ENCODE peak calls at places on chromosome 20, in ten cellular contexts. One of them, this sample, is unnamed.

GRCh38 chr20:37564388-37565133 is 36.9 kb upstream of the BLCAP start:
- DNase-seq in NCI-H2029: no peak
- DNase-seq in pulmonary artery endothelial cell: no peak
- DNase-seq in left cardiac atrium: peak; percentile 56
- DNase-seq in ELR: peak; percentile 62
- DNase-seq in activated CD4-positive, alpha-beta T cell treated with anti-CD3 and anti-CD28 coated beads, Interleukin-2, amount 50 U/mL, for 1 hour: peak; percentile 33
- DNase-seq in ureter: no peak
- DNase-seq in HS-27A: no peak
- DNase-seq in T follicular helper cell: peak; percentile 15
- DNase-seq in T-helper 2 cell: peak; percentile 16
- DNase-seq in this sample: no peak

GRCh38 chr20:9617940-9618339 is 103.5 kb downstream of the LAMP5 start:
- DNase-seq in ureter: no peak
- DNase-seq in HS-27A: no peak
- DNase-seq in activated CD4-positive, alpha-beta T cell treated with anti-CD3 and anti-CD28 coated beads, Interleukin-2, amount 50 U/mL, for 1 hour: no peak
- DNase-seq in left cardiac atrium: no peak
- DNase-seq in T-helper 2 cell: no peak
- DNase-seq in ELR: peak; percentile 50
- DNase-seq in T follicular helper cell: no peak
- DNase-seq in NCI-H2029: peak; percentile 85
- DNase-seq in pulmonary artery endothelial cell: no peak
- DNase-seq in this sample: peak; percentile 1

GRCh38 chr20:57831326-57831991 is 121.6 kb upstream of the PMEPA1 start:
- DNase-seq in ureter: no peak
- DNase-seq in ELR: no peak
- DNase-seq in T-helper 2 cell: no peak
- DNase-seq in NCI-H2029: no peak
- DNase-seq in T follicular helper cell: no peak
- DNase-seq in left cardiac atrium: no peak
- DNase-seq in pulmonary artery endothelial cell: no peak
- DNase-seq in HS-27A: no peak
- DNase-seq in activated CD4-positive, alpha-beta T cell treated with anti-CD3 and anti-CD28 coated beads, Interleukin-2, amount 50 U/mL, for 1 hour: no peak
- DNase-seq in this sample: no peak

GRCh38 chr20:9412309-9412708 is 102.1 kb upstream of the LAMP5 start:
- DNase-seq in NCI-H2029: no peak
- DNase-seq in activated CD4-positive, alpha-beta T cell treated with anti-CD3 and anti-CD28 coated beads, Interleukin-2, amount 50 U/mL, for 1 hour: no peak
- DNase-seq in T follicular helper cell: no peak
- DNase-seq in HS-27A: no peak
- DNase-seq in ELR: no peak
- DNase-seq in left cardiac atrium: no peak
- DNase-seq in pulmonary artery endothelial cell: no peak
- DNase-seq in ureter: no peak
- DNase-seq in T-helper 2 cell: no peak
- DNase-seq in this sample: no peak

GRCh38 chr20:1368448-1369199 is 24.2 kb downstream of the FKBP1A start:
- DNase-seq in NCI-H2029: no peak
- DNase-seq in pulmonary artery endothelial cell: no peak
- DNase-seq in ELR: peak; percentile 65
- DNase-seq in HS-27A: no peak
- DNase-seq in activated CD4-positive, alpha-beta T cell treated with anti-CD3 and anti-CD28 coated beads, Interleukin-2, amount 50 U/mL, for 1 hour: no peak
- DNase-seq in T-helper 2 cell: no peak
- DNase-seq in T follicular helper cell: no peak
- DNase-seq in left cardiac atrium: no peak
- DNase-seq in ureter: no peak
- DNase-seq in this sample: no peak

GRCh38 chr20:54726687-54727086 is 251.3 kb downstream of the DOK5 start:
- DNase-seq in ELR: no peak
- DNase-seq in HS-27A: no peak
- DNase-seq in ureter: no peak
- DNase-seq in activated CD4-positive, alpha-beta T cell treated with anti-CD3 and anti-CD28 coated beads, Interleukin-2, amount 50 U/mL, for 1 hour: no peak
- DNase-seq in T-helper 2 cell: no peak
- DNase-seq in left cardiac atrium: no peak
- DNase-seq in pulmonary artery endothelial cell: no peak
- DNase-seq in T follicular helper cell: no peak
- DNase-seq in NCI-H2029: no peak
- DNase-seq in this sample: no peak

GRCh38 chr20:36234771-36235320 is 1.4 kb upstream of the AAR2 start:
- DNase-seq in T-helper 2 cell: no peak
- DNase-seq in T follicular helper cell: no peak
- DNase-seq in pulmonary artery endothelial cell: no peak
- DNase-seq in HS-27A: no peak
- DNase-seq in NCI-H2029: no peak
- DNase-seq in ELR: no peak
- DNase-seq in left cardiac atrium: no peak
- DNase-seq in activated CD4-positive, alpha-beta T cell treated with anti-CD3 and anti-CD28 coated beads, Interleukin-2, amount 50 U/mL, for 1 hour: no peak
- DNase-seq in ureter: no peak
- DNase-seq in this sample: no peak

GRCh38 chr20:50385733-50386640 is 124.2 kb upstream of the PTPN1 start:
- DNase-seq in left cardiac atrium: no peak
- DNase-seq in T-helper 2 cell: no peak
- DNase-seq in HS-27A: no peak
- DNase-seq in activated CD4-positive, alpha-beta T cell treated with anti-CD3 and anti-CD28 coated beads, Interleukin-2, amount 50 U/mL, for 1 hour: peak; percentile 36
- DNase-seq in T follicular helper cell: peak; percentile 2
- DNase-seq in ureter: no peak
- DNase-seq in ELR: no peak
- DNase-seq in NCI-H2029: no peak
- DNase-seq in pulmonary artery endothelial cell: no peak
- DNase-seq in this sample: no peak

GRCh38 chr20:62607366-62608217 is 34.7 kb upstream of the SLCO4A1 start:
- DNase-seq in ELR: no peak
- DNase-seq in pulmonary artery endothelial cell: no peak
- DNase-seq in T-helper 2 cell: no peak
- DNase-seq in left cardiac atrium: no peak
- DNase-seq in HS-27A: no peak
- DNase-seq in NCI-H2029: no peak
- DNase-seq in ureter: no peak
- DNase-seq in T follicular helper cell: no peak
- DNase-seq in activated CD4-positive, alpha-beta T cell treated with anti-CD3 and anti-CD28 coated beads, Interleukin-2, amount 50 U/mL, for 1 hour: no peak
- DNase-seq in this sample: no peak

GRCh38 chr20:53692465-53693067 is 98.9 kb upstream of the ZNF217 start:
- DNase-seq in pulmonary artery endothelial cell: peak; percentile 71
- DNase-seq in T follicular helper cell: no peak
- DNase-seq in left cardiac atrium: peak; percentile 67
- DNase-seq in NCI-H2029: no peak
- DNase-seq in HS-27A: no peak
- DNase-seq in ureter: no peak
- DNase-seq in ELR: peak; percentile 61
- DNase-seq in T-helper 2 cell: no peak
- DNase-seq in activated CD4-positive, alpha-beta T cell treated with anti-CD3 and anti-CD28 coated beads, Interleukin-2, amount 50 U/mL, for 1 hour: no peak
- DNase-seq in this sample: no peak

GRCh38 chr20:52812231-52812847 is 159.8 kb upstream of the TSHZ2 start:
- DNase-seq in activated CD4-positive, alpha-beta T cell treated with anti-CD3 and anti-CD28 coated beads, Interleukin-2, amount 50 U/mL, for 1 hour: no peak
- DNase-seq in T follicular helper cell: no peak
- DNase-seq in ELR: no peak
- DNase-seq in ureter: no peak
- DNase-seq in T-helper 2 cell: no peak
- DNase-seq in pulmonary artery endothelial cell: no peak
- DNase-seq in HS-27A: no peak
- DNase-seq in left cardiac atrium: no peak
- DNase-seq in NCI-H2029: no peak
- DNase-seq in this sample: no peak

GRCh38 chr20:16018881-16019280 is 554.4 kb downstream of the KIF16B start:
- DNase-seq in T follicular helper cell: no peak
- DNase-seq in left cardiac atrium: no peak
- DNase-seq in ELR: peak; percentile 40
- DNase-seq in ureter: no peak
- DNase-seq in activated CD4-positive, alpha-beta T cell treated with anti-CD3 and anti-CD28 coated beads, Interleukin-2, amount 50 U/mL, for 1 hour: no peak
- DNase-seq in T-helper 2 cell: no peak
- DNase-seq in pulmonary artery endothelial cell: no peak
- DNase-seq in HS-27A: no peak
- DNase-seq in NCI-H2029: no peak
- DNase-seq in this sample: no peak

GRCh38 chr20:57834306-57834863 is 124.6 kb upstream of the PMEPA1 start:
- DNase-seq in NCI-H2029: no peak
- DNase-seq in left cardiac atrium: no peak
- DNase-seq in pulmonary artery endothelial cell: no peak
- DNase-seq in HS-27A: no peak
- DNase-seq in T follicular helper cell: no peak
- DNase-seq in activated CD4-positive, alpha-beta T cell treated with anti-CD3 and anti-CD28 coated beads, Interleukin-2, amount 50 U/mL, for 1 hour: no peak
- DNase-seq in ureter: no peak
- DNase-seq in ELR: no peak
- DNase-seq in T-helper 2 cell: no peak
- DNase-seq in this sample: no peak

GRCh38 chr20:45329497-45330319 is 18.5 kb downstream of the SDC4 start:
- DNase-seq in ELR: no peak
- DNase-seq in T-helper 2 cell: no peak
- DNase-seq in activated CD4-positive, alpha-beta T cell treated with anti-CD3 and anti-CD28 coated beads, Interleukin-2, amount 50 U/mL, for 1 hour: no peak
- DNase-seq in T follicular helper cell: no peak
- DNase-seq in left cardiac atrium: no peak
- DNase-seq in pulmonary artery endothelial cell: no peak
- DNase-seq in NCI-H2029: no peak
- DNase-seq in ureter: no peak
- DNase-seq in HS-27A: no peak
- DNase-seq in this sample: no peak

GRCh38 chr20:8434326-8434876 is 302.3 kb downstream of the PLCB1 start:
- DNase-seq in ureter: no peak
- DNase-seq in NCI-H2029: no peak
- DNase-seq in T-helper 2 cell: no peak
- DNase-seq in ELR: no peak
- DNase-seq in left cardiac atrium: no peak
- DNase-seq in activated CD4-positive, alpha-beta T cell treated with anti-CD3 and anti-CD28 coated beads, Interleukin-2, amount 50 U/mL, for 1 hour: no peak
- DNase-seq in pulmonary artery endothelial cell: no peak
- DNase-seq in HS-27A: no peak
- DNase-seq in T follicular helper cell: no peak
- DNase-seq in this sample: no peak

GRCh38 chr20:20366896-20367680 is 816 bp upstream of the INSM1 start:
- DNase-seq in pulmonary artery endothelial cell: no peak
- DNase-seq in NCI-H2029: no peak
- DNase-seq in T follicular helper cell: no peak
- DNase-seq in HS-27A: no peak
- DNase-seq in ureter: no peak
- DNase-seq in left cardiac atrium: no peak
- DNase-seq in activated CD4-positive, alpha-beta T cell treated with anti-CD3 and anti-CD28 coated beads, Interleukin-2, amount 50 U/mL, for 1 hour: no peak
- DNase-seq in T-helper 2 cell: no peak
- DNase-seq in ELR: no peak
- DNase-seq in this sample: no peak

GRCh38 chr20:36604952-36605308 is 649 bp upstream of the RAB5IF start:
- DNase-seq in ELR: no peak
- DNase-seq in ureter: peak; percentile 59
- DNase-seq in pulmonary artery endothelial cell: no peak
- DNase-seq in NCI-H2029: peak; percentile 57
- DNase-seq in HS-27A: no peak
- DNase-seq in left cardiac atrium: peak; percentile 46
- DNase-seq in T-helper 2 cell: peak; percentile 24
- DNase-seq in T follicular helper cell: peak; percentile 48
- DNase-seq in activated CD4-positive, alpha-beta T cell treated with anti-CD3 and anti-CD28 coated beads, Interleukin-2, amount 50 U/mL, for 1 hour: peak; percentile 48
- DNase-seq in this sample: no peak

GRCh38 chr20:2699775-2700413 is 7.3 kb downstream of the EBF4 start:
- DNase-seq in ELR: no peak
- DNase-seq in pulmonary artery endothelial cell: no peak
- DNase-seq in T-helper 2 cell: no peak
- DNase-seq in ureter: peak; percentile 30
- DNase-seq in activated CD4-positive, alpha-beta T cell treated with anti-CD3 and anti-CD28 coated beads, Interleukin-2, amount 50 U/mL, for 1 hour: no peak
- DNase-seq in T follicular helper cell: no peak
- DNase-seq in NCI-H2029: no peak
- DNase-seq in HS-27A: no peak
- DNase-seq in left cardiac atrium: no peak
- DNase-seq in this sample: no peak

GRCh38 chr20:45436732-45437485 is 21.0 kb downstream of the PIGT start:
- DNase-seq in pulmonary artery endothelial cell: peak; percentile 43
- DNase-seq in T follicular helper cell: peak; percentile 79
- DNase-seq in activated CD4-positive, alpha-beta T cell treated with anti-CD3 and anti-CD28 coated beads, Interleukin-2, amount 50 U/mL, for 1 hour: peak; percentile 87
- DNase-seq in NCI-H2029: peak; percentile 81
- DNase-seq in T-helper 2 cell: peak; percentile 79
- DNase-seq in ureter: peak; percentile 91
- DNase-seq in ELR: peak; percentile 94
- DNase-seq in HS-27A: peak; percentile 69
- DNase-seq in left cardiac atrium: peak; percentile 91
- DNase-seq in this sample: peak; percentile 16

GRCh38 chr20:54144847-54145246 is 28.9 kb downstream of the CYP24A1 start:
- DNase-seq in left cardiac atrium: no peak
- DNase-seq in T-helper 2 cell: no peak
- DNase-seq in ELR: no peak
- DNase-seq in ureter: no peak
- DNase-seq in pulmonary artery endothelial cell: no peak
- DNase-seq in T follicular helper cell: no peak
- DNase-seq in activated CD4-positive, alpha-beta T cell treated with anti-CD3 and anti-CD28 coated beads, Interleukin-2, amount 50 U/mL, for 1 hour: no peak
- DNase-seq in NCI-H2029: no peak
- DNase-seq in HS-27A: no peak
- DNase-seq in this sample: no peak

GRCh38 chr20:41247523-41248370 is 69.8 kb downstream of the ZHX3 start:
- DNase-seq in HS-27A: no peak
- DNase-seq in pulmonary artery endothelial cell: no peak
- DNase-seq in NCI-H2029: no peak
- DNase-seq in T-helper 2 cell: no peak
- DNase-seq in ELR: no peak
- DNase-seq in activated CD4-positive, alpha-beta T cell treated with anti-CD3 and anti-CD28 coated beads, Interleukin-2, amount 50 U/mL, for 1 hour: no peak
- DNase-seq in left cardiac atrium: no peak
- DNase-seq in ureter: no peak
- DNase-seq in T follicular helper cell: no peak
- DNase-seq in this sample: no peak

GRCh38 chr20:62345681-62346370 is 21.3 kb downstream of the LAMA5 start:
- DNase-seq in T follicular helper cell: no peak
- DNase-seq in HS-27A: no peak
- DNase-seq in pulmonary artery endothelial cell: no peak
- DNase-seq in T-helper 2 cell: no peak
- DNase-seq in NCI-H2029: no peak
- DNase-seq in ureter: no peak
- DNase-seq in activated CD4-positive, alpha-beta T cell treated with anti-CD3 and anti-CD28 coated beads, Interleukin-2, amount 50 U/mL, for 1 hour: no peak
- DNase-seq in left cardiac atrium: no peak
- DNase-seq in ELR: no peak
- DNase-seq in this sample: no peak

GRCh38 chr20:1336699-1337387 is 7.9 kb upstream of the SDCBP2 start:
- DNase-seq in ureter: peak; percentile 76
- DNase-seq in T-helper 2 cell: no peak
- DNase-seq in left cardiac atrium: peak; percentile 89
- DNase-seq in NCI-H2029: peak; percentile 59
- DNase-seq in ELR: no peak
- DNase-seq in pulmonary artery endothelial cell: peak; percentile 91
- DNase-seq in activated CD4-positive, alpha-beta T cell treated with anti-CD3 and anti-CD28 coated beads, Interleukin-2, amount 50 U/mL, for 1 hour: no peak
- DNase-seq in T follicular helper cell: no peak
- DNase-seq in HS-27A: no peak
- DNase-seq in this sample: no peak

GRCh38 chr20:34862724-34863123 is 9.9 kb downstream of the GGT7 start:
- DNase-seq in T-helper 2 cell: no peak
- DNase-seq in ELR: no peak
- DNase-seq in left cardiac atrium: no peak
- DNase-seq in ureter: no peak
- DNase-seq in pulmonary artery endothelial cell: no peak
- DNase-seq in activated CD4-positive, alpha-beta T cell treated with anti-CD3 and anti-CD28 coated beads, Interleukin-2, amount 50 U/mL, for 1 hour: no peak
- DNase-seq in T follicular helper cell: no peak
- DNase-seq in HS-27A: no peak
- DNase-seq in NCI-H2029: no peak
- DNase-seq in this sample: no peak

GRCh38 chr20:62208805-62209755 is 11.0 kb downstream of the HRH3 start:
- DNase-seq in ureter: no peak
- DNase-seq in pulmonary artery endothelial cell: no peak
- DNase-seq in activated CD4-positive, alpha-beta T cell treated with anti-CD3 and anti-CD28 coated beads, Interleukin-2, amount 50 U/mL, for 1 hour: no peak
- DNase-seq in left cardiac atrium: no peak
- DNase-seq in T follicular helper cell: no peak
- DNase-seq in NCI-H2029: peak; percentile 7
- DNase-seq in ELR: peak; percentile 73
- DNase-seq in HS-27A: no peak
- DNase-seq in T-helper 2 cell: no peak
- DNase-seq in this sample: no peak

GRCh38 chr20:23341073-23341472 is 9.5 kb upstream of the NXT1 start:
- DNase-seq in left cardiac atrium: no peak
- DNase-seq in NCI-H2029: no peak
- DNase-seq in T follicular helper cell: no peak
- DNase-seq in activated CD4-positive, alpha-beta T cell treated with anti-CD3 and anti-CD28 coated beads, Interleukin-2, amount 50 U/mL, for 1 hour: no peak
- DNase-seq in ELR: no peak
- DNase-seq in HS-27A: no peak
- DNase-seq in T-helper 2 cell: no peak
- DNase-seq in ureter: no peak
- DNase-seq in pulmonary artery endothelial cell: no peak
- DNase-seq in this sample: no peak

GRCh38 chr20:63533871-63534393 is 3.2 kb downstream of the PTK6 start:
- DNase-seq in ureter: peak; percentile 90
- DNase-seq in activated CD4-positive, alpha-beta T cell treated with anti-CD3 and anti-CD28 coated beads, Interleukin-2, amount 50 U/mL, for 1 hour: no peak
- DNase-seq in T follicular helper cell: no peak
- DNase-seq in pulmonary artery endothelial cell: no peak
- DNase-seq in T-helper 2 cell: no peak
- DNase-seq in HS-27A: no peak
- DNase-seq in NCI-H2029: no peak
- DNase-seq in ELR: no peak
- DNase-seq in left cardiac atrium: peak; percentile 22
- DNase-seq in this sample: no peak

GRCh38 chr20:37294262-37294981 is 5.0 kb downstream of the MANBAL start:
- DNase-seq in HS-27A: no peak
- DNase-seq in ELR: peak; percentile 92
- DNase-seq in NCI-H2029: no peak
- DNase-seq in ureter: no peak
- DNase-seq in activated CD4-positive, alpha-beta T cell treated with anti-CD3 and anti-CD28 coated beads, Interleukin-2, amount 50 U/mL, for 1 hour: no peak
- DNase-seq in pulmonary artery endothelial cell: no peak
- DNase-seq in T-helper 2 cell: no peak
- DNase-seq in left cardiac atrium: no peak
- DNase-seq in T follicular helper cell: no peak
- DNase-seq in this sample: no peak

This sample was measured in NCI-H1436 treated with DMSO at 0.1 percent for 48 hours.